ENCODE peak calls at places on chromosome 4, in eight cellular contexts. E, F, R, T, I, B, C and W are unnamed samples.

GRCh38 chr4:56575820-56576429 is 70.3 kb downstream of the ARL9 start:
- DNase-seq in I (no peak), E (no peak), B (no peak), T (peak; percentile 67), F (no peak), R (no peak), C (no peak), W (no peak)

GRCh38 chr4:11635336-11635735 is 206.6 kb upstream of the HS3ST1 start:
- DNase-seq in B (no peak), C (no peak), E (no peak), T (peak; percentile 89), R (no peak), I (no peak), F (no peak), W (peak; percentile 94)

GRCh38 chr4:6011686-6012085 is 6.5 kb downstream of the C4orf50 start:
- DNase-seq in B (no peak), F (peak; percentile 78), I (no peak), C (peak; percentile 59), R (no peak), E (no peak), T (no peak), W (no peak)

GRCh38 chr4:3703343-3703676 is 62.9 kb upstream of the ADRA2C start:
- DNase-seq in I (no peak), C (no peak), T (no peak), E (no peak), F (no peak), B (no peak), R (no peak), W (no peak)

GRCh38 chr4:32775049-32775448 is 2054.9 kb downstream of the PCDH7 start:
- DNase-seq in F (no peak), R (no peak), T (peak; percentile 69), C (peak; percentile 57), I (no peak), E (no peak), B (no peak), W (peak; percentile 18)

GRCh38 chr4:134663742-134664141 is 462.2 kb upstream of the PABPC4L start:
- DNase-seq in F (no peak), B (no peak), E (no peak), C (no peak), I (no peak), T (no peak), R (no peak), W (no peak)

GRCh38 chr4:76803522-76803921 is 94.4 kb downstream of the SOWAHB start:
- DNase-seq in F (no peak), C (peak; percentile 51), R (no peak), I (no peak), T (peak; percentile 92), E (peak; percentile 79), B (no peak), W (peak; percentile 64)

GRCh38 chr4:1367230-1367935 is 20.4 kb downstream of the UVSSA start:
- DNase-seq in T (no peak), B (peak; percentile 61), F (peak; percentile 53), I (peak; percentile 25), C (no peak), R (no peak), E (no peak), W (no peak)

GRCh38 chr4:185654311-185654710 is 119.0 kb upstream of the PDLIM3 start:
- DNase-seq in E (no peak), R (no peak), T (peak; percentile 6), I (no peak), C (no peak), B (no peak), F (no peak), W (no peak)
- H3K27ac ChIP-seq in E (no peak overlapping the region), R (no peak overlapping the region), T (no peak overlapping the region), I (peak overlapping the region; percentile 38), C (no peak overlapping the region), B (no peak overlapping the region), F (no peak overlapping the region), W (no peak overlapping the region)

GRCh38 chr4:117987464-117987863 is 46.8 kb upstream of the NDST3 start:
- DNase-seq in C (no peak), E (no peak), T (no peak), I (no peak), F (no peak), B (no peak), R (no peak), W (no peak)

GRCh38 chr4:117986331-117986730 is 48.0 kb upstream of the NDST3 start:
- DNase-seq in F (no peak), C (no peak), E (no peak), R (no peak), I (no peak), B (no peak), T (no peak), W (no peak)

DNA sequence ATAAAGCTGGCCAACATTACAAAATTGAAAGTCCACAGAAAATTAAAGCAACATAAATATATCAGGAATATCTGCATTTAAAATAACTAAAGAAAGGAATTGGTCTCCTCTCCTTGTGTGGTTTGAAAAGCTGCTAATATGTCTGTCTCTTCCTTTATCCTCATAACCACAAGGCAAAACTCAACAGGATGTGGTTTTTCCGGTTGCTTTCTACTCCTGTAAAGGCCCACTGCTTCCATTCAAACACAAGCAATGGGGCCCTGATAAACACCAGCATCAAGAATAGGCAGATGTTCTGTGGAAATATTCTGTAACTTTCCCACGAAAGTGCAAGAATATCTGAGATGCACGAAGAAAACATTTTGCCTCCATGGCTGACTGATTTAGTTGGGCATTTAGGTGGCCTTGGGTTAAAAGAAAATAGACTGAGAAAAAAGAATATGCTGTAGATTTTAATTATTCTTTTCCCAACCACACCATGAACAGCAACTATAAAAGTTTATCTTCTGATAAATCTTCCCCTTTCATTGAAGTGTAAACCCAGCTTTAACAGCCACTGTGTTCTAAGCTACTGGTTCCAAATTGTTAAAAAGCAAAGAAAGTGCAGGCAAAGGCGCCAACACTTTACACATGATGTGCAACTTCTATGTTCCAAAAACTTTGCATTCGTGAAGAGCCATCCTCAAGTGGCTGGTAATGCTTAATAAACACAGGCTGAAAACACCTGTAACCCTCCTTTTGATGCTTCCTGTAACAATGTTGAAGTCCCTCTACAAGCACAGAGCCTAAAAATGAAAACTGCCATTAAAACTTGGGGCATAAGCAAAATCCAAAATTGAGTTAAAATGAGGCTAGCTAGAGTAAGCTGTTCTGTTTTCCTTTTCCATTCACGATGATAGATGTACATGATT is 50.5 kb upstream of the NDST3 start:
- DNase-seq in F (no peak), I (no peak), E (no peak), T (no peak), R (no peak), B (no peak), C (no peak), W (no peak)
- H3K27ac ChIP-seq in F (no peak overlapping the region), I (no peak overlapping the region), E (no peak overlapping the region), T (no peak overlapping the region), R (no peak overlapping the region), B (no peak overlapping the region), C (no peak overlapping the region), W (no peak overlapping the region)

GRCh38 chr4:4717692-4718091 is 141.8 kb upstream of the MSX1 start:
- DNase-seq in E (no peak), I (no peak), R (no peak), F (no peak), C (no peak), B (no peak), T (peak; percentile 19), W (peak; percentile 22)

GRCh38 chr4:4726051-4726450 is 133.4 kb upstream of the MSX1 start:
- DNase-seq in F (no peak), T (no peak), I (no peak), B (no peak), R (no peak), C (peak; percentile 63), E (no peak), W (no peak)

GRCh38 chr4:4719446-4719845 is 140.0 kb upstream of the MSX1 start:
- DNase-seq in R (no peak), F (no peak), B (no peak), C (peak; percentile 48), I (no peak), T (no peak), E (no peak), W (no peak)

GRCh38 chr4:4720671-4721070 is 138.8 kb upstream of the MSX1 start:
- DNase-seq in B (no peak), I (no peak), R (no peak), C (no peak), E (no peak), F (no peak), T (no peak), W (no peak)

DNA sequence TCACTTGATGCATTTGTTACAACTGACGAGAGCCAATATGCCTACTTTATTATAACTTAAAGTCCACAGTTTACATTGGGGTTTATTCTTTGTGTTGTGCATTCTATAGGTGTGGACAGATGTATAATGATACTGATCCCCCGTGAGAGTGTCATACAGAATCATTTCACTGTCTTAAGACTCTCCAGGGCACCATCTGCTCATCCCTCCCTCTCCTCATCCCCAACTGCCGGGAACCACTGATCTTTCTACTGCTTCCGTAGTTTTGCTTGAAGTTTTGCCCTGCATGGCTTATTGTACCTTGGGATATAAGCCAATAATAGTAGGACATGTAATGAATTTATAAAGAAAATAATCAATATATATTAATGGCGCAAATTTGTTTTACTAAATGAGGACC is 137.8 kb upstream of the MSX1 start:
- DNase-seq in R (no peak), I (no peak), C (no peak), B (no peak), E (no peak), F (no peak), T (no peak), W (no peak)
- H3K27ac ChIP-seq in R (no peak overlapping the region), I (no peak overlapping the region), C (no peak overlapping the region), B (no peak overlapping the region), E (no peak overlapping the region), F (no peak overlapping the region), T (no peak overlapping the region), W (no peak overlapping the region)

DNA sequence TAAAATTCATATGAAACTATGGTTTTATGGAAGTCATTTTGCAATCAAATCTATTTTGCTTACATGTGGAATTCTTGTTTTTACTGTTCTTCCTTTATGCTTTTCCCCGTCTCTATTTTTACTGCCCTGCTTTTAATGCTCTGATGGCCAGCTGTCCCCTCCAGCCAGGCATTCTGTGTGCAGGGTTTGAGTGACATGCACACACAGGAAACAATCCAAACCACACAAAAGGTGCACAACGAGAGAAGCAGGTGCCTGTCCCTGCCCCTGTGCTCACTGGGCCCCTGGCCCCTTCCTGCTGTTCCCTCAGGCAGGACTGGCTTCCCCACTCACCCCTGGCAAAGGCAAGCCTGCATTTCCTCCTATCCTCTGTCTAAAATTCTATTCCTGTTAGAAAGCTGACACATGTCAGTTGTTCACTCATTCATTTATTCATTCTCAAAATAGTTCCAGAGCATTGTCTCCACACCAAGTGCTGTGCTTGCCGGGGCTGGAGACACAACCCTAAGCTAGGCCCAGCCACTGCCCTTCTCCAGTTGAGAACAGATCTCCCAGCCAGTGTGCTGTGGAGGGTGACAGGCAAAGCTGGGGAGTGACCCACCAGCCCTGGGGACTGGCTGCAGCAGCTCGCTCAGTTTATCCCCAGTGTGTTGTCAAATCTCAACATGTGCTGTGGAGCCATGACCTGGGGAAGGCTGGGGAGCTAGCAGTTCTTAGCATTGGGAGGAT is 346.3 kb downstream of the FBXW7 start:
- DNase-seq in B (no peak), C (no peak), I (no peak), E (no peak), R (no peak), F (no peak), T (no peak), W (no peak)
- H3K27ac ChIP-seq in B (no peak overlapping the region), C (peak overlapping the region; percentile 79), I (no peak overlapping the region), E (no peak overlapping the region), R (no peak overlapping the region), F (no peak overlapping the region), T (no peak overlapping the region), W (no peak overlapping the region)

GRCh38 chr4:47531954-47532321 is 46.9 kb downstream of the ATP10D start:
- DNase-seq in C (no peak), R (no peak), I (no peak), B (no peak), E (no peak), F (no peak), T (no peak), W (no peak)
- H3K27ac ChIP-seq in C (no peak overlapping the region), R (peak overlapping the region; percentile 63), I (peak overlapping the region; percentile 67), B (peak overlapping the region; percentile 61), E (peak overlapping the region; percentile 26), F (peak overlapping the region; percentile 51), T (peak overlapping the region; percentile 32), W (peak overlapping the region; percentile 98)

GRCh38 chr4:158541506-158541905 is 19.8 kb downstream of the RXFP1 start:
- DNase-seq in E (no peak), C (no peak), I (no peak), F (no peak), B (no peak), R (no peak), T (peak; percentile 34), W (no peak)
- H3K27ac ChIP-seq in E (no peak overlapping the region), C (no peak overlapping the region), I (no peak overlapping the region), F (no peak overlapping the region), B (no peak overlapping the region), R (no peak overlapping the region), T (peak overlapping the region; percentile 83), W (peak overlapping the region; percentile 88)